ENCODE peak calls at places on chromosomes 7 and 10, in six cellular contexts. K, L, A, P, R and Y are unnamed samples.

GRCh38 chr7:46360255-46360654 is 439.2 kb upstream of the IGFBP3 start:
- DNase-seq in A (no peak), P (no peak), K (no peak), R (no peak), L (no peak), Y (no peak)

GRCh38 chr10:26697163-26697921 is at the start of gene PDSS1:
- DNase-seq in R (peak; percentile 84), K (peak; percentile 73), L (peak; percentile 70), P (peak; percentile 46), A (peak; percentile 82), Y (peak; percentile 69)

GRCh38 chr10:70115948-70116682 is 16.5 kb downstream of the AIFM2 start:
- DNase-seq in L (peak; percentile 77), P (peak; percentile 59), K (peak; percentile 64), A (peak; percentile 84), R (peak; percentile 79), Y (peak; percentile 35)

GRCh38 chr10:126468467-126468866 is 80.2 kb upstream of the ADAM12 start:
- DNase-seq in K (no peak), R (no peak), A (peak; percentile 14), L (no peak), P (no peak), Y (no peak)

GRCh38 chr7:45599851-45600706 is 25.9 kb downstream of the ADCY1 start:
- DNase-seq in A (peak; percentile 37), K (no peak), R (no peak), P (no peak), L (no peak), Y (no peak)

GRCh38 chr10:132714906-132715790 is 70.8 kb downstream of the NKX6-2 start:
- DNase-seq in L (no peak), P (no peak), A (no peak), R (no peak), K (no peak), Y (no peak)

GRCh38 chr7:151736403-151736909 is 140.5 kb downstream of the PRKAG2 start:
- DNase-seq in K (peak; percentile 98), A (peak; percentile 58), R (peak; percentile 23), P (peak; percentile 16), L (no peak), Y (peak; percentile 92)

GRCh38 chr10:15482168-15482567 is 111.1 kb upstream of the FAM171A1 start:
- DNase-seq in K (no peak), A (no peak), P (no peak), L (no peak), R (no peak), Y (no peak)

GRCh38 chr7:99437946-99438572 is 539 bp downstream of the PTCD1 start:
- DNase-seq in R (peak; percentile 33), L (no peak), P (no peak), K (no peak), A (no peak), Y (no peak)

GRCh38 chr10:72822342-72822986 is 71.1 kb upstream of the OIT3 start:
- DNase-seq in K (no peak), L (no peak), P (no peak), A (no peak), R (no peak), Y (no peak)

GRCh38 chr10:68492118-68492517 is 20.3 kb upstream of the DNA2 start:
- DNase-seq in P (no peak), L (no peak), R (no peak), A (no peak), K (no peak), Y (no peak)

GRCh38 chr7:14835399-14835798 is 67.2 kb downstream of the DGKB start:
- DNase-seq in A (no peak), K (no peak), L (no peak), R (no peak), P (no peak), Y (no peak)

GRCh38 chr10:13593560-13593959 is 6.8 kb downstream of the PRPF18 start:
- DNase-seq in L (no peak), A (no peak), P (no peak), R (no peak), K (no peak), Y (no peak)

GRCh38 chr10:72746606-72747357 is 54.8 kb downstream of the MCU start:
- DNase-seq in L (no peak), P (no peak), R (no peak), A (no peak), K (no peak), Y (peak; percentile 35)

GRCh38 chr10:96701265-96701664 is 19.0 kb downstream of the PIK3AP1 start:
- DNase-seq in L (no peak), R (no peak), P (no peak), A (no peak), K (no peak), Y (no peak)

GRCh38 chr10:132517951-132518521 is 19.6 kb upstream of the INPP5A start:
- DNase-seq in L (peak; percentile 43), A (peak; percentile 74), P (peak; percentile 60), K (no peak), R (no peak), Y (no peak)

GRCh38 chr7:19491821-19492452 is 216.9 kb downstream of the POLR1F start:
- DNase-seq in L (no peak), P (no peak), K (peak; percentile 3), A (no peak), R (peak; percentile 5), Y (peak; percentile 54)

GRCh38 chr7:133477786-133478185 is 224.9 kb downstream of the EXOC4 start:
- DNase-seq in R (no peak), K (no peak), A (no peak), L (no peak), P (no peak), Y (no peak)

GRCh38 chr10:11806706-11807105 is 16.4 kb upstream of the PROSER2 start:
- DNase-seq in R (no peak), K (no peak), P (no peak), L (no peak), A (no peak), Y (no peak)

GRCh38 chr10:59905066-59905734 is 1.2 kb downstream of the CCDC6 start:
- DNase-seq in P (no peak), R (peak; percentile 45), A (peak; percentile 70), L (peak; percentile 59), K (no peak), Y (peak; percentile 44)

DNA sequence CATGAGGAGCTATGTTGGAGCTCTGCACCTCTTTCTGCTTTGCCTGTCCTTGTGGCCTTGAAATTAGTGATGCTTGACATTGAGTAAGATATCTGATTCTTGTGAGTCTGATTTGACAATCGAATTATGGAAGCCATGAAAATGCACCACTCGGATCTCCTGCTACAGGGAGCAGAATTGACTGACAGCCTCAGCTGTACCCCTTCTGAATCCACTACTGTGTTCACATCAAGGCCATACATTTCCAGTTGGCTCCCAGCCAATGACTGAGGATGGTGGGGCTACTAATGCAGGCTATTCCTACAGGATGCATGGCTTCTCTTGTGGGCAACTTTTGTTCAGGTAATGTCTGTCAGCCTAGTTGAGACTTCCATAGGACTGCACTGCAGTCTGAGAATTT is 321.9 kb downstream of the REEP3 start:
- DNase-seq in P (no peak), K (no peak), R (no peak), L (no peak), A (no peak), Y (no peak)
- TF ChIP-seq JUN in P (no peak), K (no peak), R (no peak), L (no peak), A (no peak), Y (no peak)

DNA sequence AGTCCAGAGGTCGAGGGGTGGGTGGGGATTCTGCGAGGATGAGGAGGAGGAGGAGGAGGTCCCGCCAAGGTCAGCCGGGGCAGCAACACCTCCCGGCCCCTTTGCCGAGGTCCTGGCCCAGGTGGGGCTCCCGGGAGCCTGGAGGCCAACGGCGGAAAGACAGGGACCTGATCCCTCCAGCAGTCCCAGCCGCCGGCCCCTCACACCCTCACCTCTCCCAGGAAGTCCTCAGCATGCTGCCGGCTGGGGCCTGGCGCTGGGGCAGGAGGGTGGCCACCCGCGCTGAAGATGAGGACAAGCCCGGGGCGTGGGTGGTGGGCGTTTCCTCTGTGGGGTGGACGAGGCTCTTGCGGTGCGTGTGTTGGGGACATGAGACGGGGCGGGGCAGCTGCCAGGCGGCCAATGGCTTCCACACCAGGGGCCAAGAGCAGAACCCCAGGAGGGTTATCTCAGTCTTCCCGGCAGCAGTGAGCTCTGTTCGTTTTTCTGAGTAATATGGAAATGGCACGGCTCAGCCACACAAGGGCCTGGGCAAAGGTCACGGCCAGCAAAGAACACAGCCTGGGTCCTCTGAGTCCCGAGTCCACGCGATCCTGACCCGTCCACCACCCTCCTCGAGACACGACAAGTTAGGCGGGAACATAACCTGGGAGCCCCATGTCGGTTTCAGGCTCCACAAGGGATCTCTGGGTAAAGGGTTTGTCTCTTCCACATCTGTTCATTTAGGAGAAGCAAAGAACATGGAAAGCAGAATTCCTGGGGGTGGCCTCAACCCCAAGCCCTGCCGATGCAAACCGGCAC is 82.9 kb upstream of the PDGFA start:
- DNase-seq in P (peak; percentile 18), R (peak; percentile 89), K (no peak), A (no peak), L (peak; percentile 28), Y (no peak)
- TF ChIP-seq MAX in P (peak; percentile 62), R (peak; percentile 78), K (no peak), A (no peak), L (no peak), Y (no peak)

DNA sequence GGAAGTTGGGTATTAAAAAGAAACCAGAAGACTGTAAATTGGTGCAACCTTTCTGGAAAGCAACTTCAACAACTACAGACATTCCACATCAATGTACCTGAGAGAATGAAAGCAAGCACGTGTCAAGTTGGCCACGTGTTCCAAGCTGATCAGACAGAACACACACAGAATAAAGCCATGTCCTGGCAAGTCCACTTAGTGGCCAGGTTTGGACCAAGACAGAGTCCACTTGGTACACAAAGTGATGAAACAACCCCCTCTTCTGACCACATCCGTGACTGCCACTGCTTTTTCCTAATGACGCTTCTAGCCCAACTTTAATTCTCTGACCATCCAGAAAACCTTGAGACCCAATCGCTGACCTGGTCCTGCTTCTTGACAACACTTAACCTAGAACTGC is 109.4 kb downstream of the ABLIM1 start:
- DNase-seq in P (peak; percentile 80), K (peak; percentile 44), R (peak; percentile 24), L (peak; percentile 50), A (peak; percentile 59), Y (peak; percentile 79)
- TF ChIP-seq JUN in P (no peak), K (no peak), R (no peak), L (no peak), A (no peak), Y (no peak)

DNA sequence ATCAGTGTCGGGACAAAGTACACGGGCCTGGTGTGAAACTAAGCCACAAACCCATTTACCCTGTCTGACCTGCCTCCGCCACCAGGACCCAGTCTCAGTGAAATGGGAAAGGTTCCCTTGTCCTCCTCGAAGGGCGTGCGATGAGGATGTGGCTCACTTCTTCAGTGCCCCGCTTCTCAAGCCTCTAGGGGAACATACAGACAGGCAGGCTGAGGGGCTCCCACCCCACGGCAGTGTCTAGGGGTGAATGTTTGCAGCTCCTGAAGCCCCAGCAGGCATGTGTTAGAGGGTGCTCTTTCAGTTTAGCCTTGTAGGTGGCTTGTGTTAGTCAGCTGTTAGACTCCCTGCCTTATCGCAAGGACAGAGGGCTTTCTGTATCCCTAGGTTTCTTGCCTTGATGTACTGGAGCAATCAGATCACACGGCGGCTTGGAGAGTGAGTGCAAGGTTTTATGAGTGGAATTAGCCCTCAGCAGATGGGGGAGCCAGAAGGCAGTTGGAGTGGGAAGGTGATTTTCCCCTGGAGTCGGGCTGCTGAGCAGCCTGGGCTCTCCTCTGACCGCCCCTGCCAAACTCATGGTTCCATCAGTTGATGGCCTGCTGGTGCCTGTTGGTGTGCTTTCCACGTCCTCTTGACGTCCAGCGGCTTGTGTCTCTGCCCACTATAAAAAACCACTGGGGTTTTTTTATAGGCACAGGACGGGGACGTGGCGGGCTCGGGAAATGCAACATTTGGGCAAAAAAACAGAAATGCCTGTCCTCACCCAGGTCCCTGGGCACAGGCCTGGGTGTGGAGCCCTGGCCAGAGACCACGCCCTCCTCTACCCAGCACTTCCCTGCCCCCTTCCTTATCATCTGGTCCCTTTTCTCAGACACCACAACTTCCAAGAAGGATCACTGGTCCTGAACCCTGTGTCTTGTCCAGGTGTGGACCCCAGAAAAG is 786 bp downstream of the NUDT1 start:
- DNase-seq in L (no peak), R (peak; percentile 81), A (peak; percentile 62), P (peak; percentile 26), K (peak; percentile 32), Y (peak; percentile 28)
- TF ChIP-seq MAX in L (no peak), R (no peak), A (no peak), P (no peak), K (no peak), Y (no peak)